ENCODE peak calls at places on chromosomes 11 and 22, in nine cellular contexts. One of them, this sample, is unnamed.

GRCh38 chr22:48808038-48808960 is 1019.4 kb downstream of the BRD1 start:
- DNase-seq in HFFc6: no peak
- DNase-seq in GM20000: no peak
- DNase-seq in prostate gland: no peak
- DNase-seq in MM.1S: no peak
- DNase-seq in A549: no peak
- DNase-seq in left ventricle myocardium inferior: no peak
- DNase-seq in CD8-positive, alpha-beta T cell: no peak
- DNase-seq in AG09309: no peak
- DNase-seq in this sample: no peak

GRCh38 chr11:102177974-102178631 is 67.9 kb downstream of the YAP1 start:
- DNase-seq in HFFc6: peak
- DNase-seq in GM20000: no peak
- DNase-seq in prostate gland: peak
- DNase-seq in MM.1S: no peak
- DNase-seq in A549: peak
- DNase-seq in left ventricle myocardium inferior: no peak
- DNase-seq in CD8-positive, alpha-beta T cell: no peak
- DNase-seq in AG09309: peak
- DNase-seq in this sample: no peak

GRCh38 chr22:33110562-33111163 is 52.5 kb upstream of the SYN3 start:
- DNase-seq in HFFc6: no peak
- DNase-seq in GM20000: no peak
- DNase-seq in prostate gland: no peak
- DNase-seq in MM.1S: no peak
- DNase-seq in A549: no peak
- DNase-seq in left ventricle myocardium inferior: no peak
- DNase-seq in CD8-positive, alpha-beta T cell: no peak
- DNase-seq in AG09309: no peak
- DNase-seq in this sample: no peak

GRCh38 chr22:48253573-48253972 is 1491.1 kb downstream of the TBC1D22A start:
- DNase-seq in HFFc6: no peak
- DNase-seq in GM20000: no peak
- DNase-seq in prostate gland: no peak
- DNase-seq in MM.1S: no peak
- DNase-seq in A549: no peak
- DNase-seq in left ventricle myocardium inferior: no peak
- DNase-seq in CD8-positive, alpha-beta T cell: no peak
- DNase-seq in AG09309: no peak
- DNase-seq in this sample: no peak

GRCh38 chr22:48147831-48148230 is 1385.4 kb downstream of the TBC1D22A start:
- DNase-seq in HFFc6: no peak
- DNase-seq in GM20000: no peak
- DNase-seq in prostate gland: no peak
- DNase-seq in MM.1S: no peak
- DNase-seq in A549: no peak
- DNase-seq in left ventricle myocardium inferior: no peak
- DNase-seq in CD8-positive, alpha-beta T cell: no peak
- DNase-seq in AG09309: no peak
- DNase-seq in this sample: no peak

GRCh38 chr11:25924586-25924985 is 407.3 kb upstream of the ANO3 start:
- DNase-seq in HFFc6: no peak
- DNase-seq in GM20000: no peak
- DNase-seq in prostate gland: no peak
- DNase-seq in MM.1S: no peak
- DNase-seq in A549: no peak
- DNase-seq in left ventricle myocardium inferior: no peak
- DNase-seq in CD8-positive, alpha-beta T cell: no peak
- DNase-seq in AG09309: no peak
- DNase-seq in this sample: no peak

GRCh38 chr11:94134651-94135512 is 6.2 kb downstream of the PANX1 start:
- DNase-seq in HFFc6: peak
- DNase-seq in GM20000: peak
- DNase-seq in prostate gland: no peak
- DNase-seq in MM.1S: no peak
- DNase-seq in A549: no peak
- DNase-seq in left ventricle myocardium inferior: peak
- DNase-seq in CD8-positive, alpha-beta T cell: no peak
- DNase-seq in AG09309: no peak
- DNase-seq in this sample: no peak

GRCh38 chr22:49209452-49210195 is 618.0 kb downstream of the BRD1 start:
- DNase-seq in HFFc6: no peak
- DNase-seq in GM20000: no peak
- DNase-seq in prostate gland: no peak
- DNase-seq in MM.1S: no peak
- DNase-seq in A549: no peak
- DNase-seq in left ventricle myocardium inferior: peak
- DNase-seq in CD8-positive, alpha-beta T cell: no peak
- DNase-seq in AG09309: no peak
- DNase-seq in this sample: no peak

GRCh38 chr11:100467821-100468508 is 219.1 kb upstream of the ARHGAP42 start:
- DNase-seq in HFFc6: no peak
- DNase-seq in GM20000: peak
- DNase-seq in prostate gland: no peak
- DNase-seq in MM.1S: no peak
- DNase-seq in A549: no peak
- DNase-seq in left ventricle myocardium inferior: no peak
- DNase-seq in CD8-positive, alpha-beta T cell: no peak
- DNase-seq in AG09309: no peak
- DNase-seq in this sample: peak

GRCh38 chr11:76793391-76793811 is 10.2 kb downstream of the TSKU start:
- DNase-seq in HFFc6: no peak
- DNase-seq in GM20000: no peak
- DNase-seq in prostate gland: no peak
- DNase-seq in MM.1S: no peak
- DNase-seq in A549: peak
- DNase-seq in left ventricle myocardium inferior: no peak
- DNase-seq in CD8-positive, alpha-beta T cell: no peak
- DNase-seq in AG09309: no peak
- DNase-seq in this sample: no peak

GRCh38 chr11:31199403-31199802 is 170.1 kb downstream of the DCDC1 start:
- DNase-seq in HFFc6: no peak
- DNase-seq in GM20000: no peak
- DNase-seq in prostate gland: no peak
- DNase-seq in MM.1S: no peak
- DNase-seq in A549: no peak
- DNase-seq in left ventricle myocardium inferior: no peak
- DNase-seq in CD8-positive, alpha-beta T cell: no peak
- DNase-seq in AG09309: no peak
- DNase-seq in this sample: no peak

GRCh38 chr11:117606807-117607206 is 190.2 kb downstream of the DSCAML1 start:
- DNase-seq in HFFc6: no peak
- DNase-seq in GM20000: peak
- DNase-seq in prostate gland: no peak
- DNase-seq in MM.1S: no peak
- DNase-seq in A549: no peak
- DNase-seq in left ventricle myocardium inferior: no peak
- DNase-seq in CD8-positive, alpha-beta T cell: no peak
- DNase-seq in AG09309: no peak
- DNase-seq in this sample: peak

GRCh38 chr11:70810131-70810530 is 411.8 kb downstream of the CTTN start:
- DNase-seq in HFFc6: no peak
- DNase-seq in GM20000: no peak
- DNase-seq in prostate gland: no peak
- DNase-seq in MM.1S: no peak
- DNase-seq in A549: no peak
- DNase-seq in left ventricle myocardium inferior: no peak
- DNase-seq in CD8-positive, alpha-beta T cell: no peak
- DNase-seq in AG09309: no peak
- DNase-seq in this sample: no peak

GRCh38 chr22:43796567-43796966 is 15.5 kb downstream of the EFCAB6 start:
- DNase-seq in HFFc6: peak
- DNase-seq in GM20000: no peak
- DNase-seq in prostate gland: no peak
- DNase-seq in MM.1S: no peak
- DNase-seq in A549: no peak
- DNase-seq in left ventricle myocardium inferior: no peak
- DNase-seq in CD8-positive, alpha-beta T cell: no peak
- DNase-seq in AG09309: peak
- DNase-seq in this sample: no peak

GRCh38 chr11:17014774-17015638 is 792 bp upstream of the PLEKHA7 start:
- DNase-seq in HFFc6: no peak
- DNase-seq in GM20000: peak
- DNase-seq in prostate gland: no peak
- DNase-seq in MM.1S: peak
- DNase-seq in A549: peak
- DNase-seq in left ventricle myocardium inferior: no peak
- DNase-seq in CD8-positive, alpha-beta T cell: no peak
- DNase-seq in AG09309: no peak
- DNase-seq in this sample: peak

GRCh38 chr11:890794-891600 is 19.6 kb downstream of the CHID1 start:
- DNase-seq in HFFc6: no peak
- DNase-seq in GM20000: no peak
- DNase-seq in prostate gland: no peak
- DNase-seq in MM.1S: no peak
- DNase-seq in A549: no peak
- DNase-seq in left ventricle myocardium inferior: no peak
- DNase-seq in CD8-positive, alpha-beta T cell: no peak
- DNase-seq in AG09309: no peak
- DNase-seq in this sample: no peak

GRCh38 chr11:129960216-129961214 is 42.1 kb downstream of the PRDM10 start:
- DNase-seq in HFFc6: peak
- DNase-seq in GM20000: peak
- DNase-seq in prostate gland: no peak
- DNase-seq in MM.1S: no peak
- DNase-seq in A549: peak
- DNase-seq in left ventricle myocardium inferior: no peak
- DNase-seq in CD8-positive, alpha-beta T cell: no peak
- DNase-seq in AG09309: peak
- DNase-seq in this sample: peak

GRCh38 chr11:3132831-3133455 is 32.2 kb downstream of the OSBPL5 start:
- DNase-seq in HFFc6: no peak
- DNase-seq in GM20000: no peak
- DNase-seq in prostate gland: no peak
- DNase-seq in MM.1S: no peak
- DNase-seq in A549: no peak
- DNase-seq in left ventricle myocardium inferior: peak
- DNase-seq in CD8-positive, alpha-beta T cell: no peak
- DNase-seq in AG09309: no peak
- DNase-seq in this sample: no peak

DNA sequence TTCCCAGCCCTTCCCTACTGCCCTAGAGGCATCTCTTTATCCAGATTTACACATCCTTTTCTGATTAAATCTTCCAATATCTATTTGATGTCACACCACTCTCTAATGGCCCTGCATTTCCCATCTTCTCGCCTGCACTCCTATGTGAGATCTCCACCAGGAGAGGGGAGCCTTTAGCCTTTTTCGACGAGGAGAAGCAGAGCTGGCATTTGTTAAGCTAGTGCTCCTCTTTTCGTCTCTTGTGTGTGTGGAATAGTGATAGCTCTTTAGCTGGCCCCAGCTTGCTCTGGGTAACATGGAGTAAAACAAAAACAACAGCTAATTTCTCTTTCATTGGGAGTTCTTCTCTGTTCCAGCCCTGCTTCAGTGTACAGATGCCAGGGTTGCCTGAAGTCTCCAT is 536.5 kb downstream of the NTM start:
- DNase-seq in HFFc6: no peak
- DNase-seq in GM20000: no peak
- DNase-seq in prostate gland: no peak
- DNase-seq in MM.1S: no peak
- DNase-seq in A549: no peak
- DNase-seq in left ventricle myocardium inferior: no peak
- DNase-seq in CD8-positive, alpha-beta T cell: no peak
- DNase-seq in AG09309: no peak
- DNase-seq in this sample: no peak
- TF ChIP-seq CTCF in HFFc6: peak
- TF ChIP-seq CTCF in GM20000: no peak
- TF ChIP-seq CTCF in prostate gland: no peak
- TF ChIP-seq CTCF in MM.1S: no peak
- TF ChIP-seq CTCF in A549: no peak
- TF ChIP-seq CTCF in left ventricle myocardium inferior: peak
- TF ChIP-seq CTCF in CD8-positive, alpha-beta T cell: no peak
- TF ChIP-seq CTCF in AG09309: peak
- TF ChIP-seq CTCF in this sample: no peak

GRCh38 chr22:27723150-27723549 is 78.4 kb downstream of the MN1 start:
- DNase-seq in HFFc6: no peak
- DNase-seq in GM20000: no peak
- DNase-seq in prostate gland: no peak
- DNase-seq in MM.1S: no peak
- DNase-seq in A549: no peak
- DNase-seq in left ventricle myocardium inferior: no peak
- DNase-seq in CD8-positive, alpha-beta T cell: no peak
- DNase-seq in AG09309: no peak
- DNase-seq in this sample: no peak
- TF ChIP-seq CTCF in HFFc6: peak
- TF ChIP-seq CTCF in GM20000: no peak
- TF ChIP-seq CTCF in prostate gland: no peak
- TF ChIP-seq CTCF in MM.1S: no peak
- TF ChIP-seq CTCF in A549: peak
- TF ChIP-seq CTCF in left ventricle myocardium inferior: peak
- TF ChIP-seq CTCF in CD8-positive, alpha-beta T cell: no peak
- TF ChIP-seq CTCF in AG09309: no peak
- TF ChIP-seq CTCF in this sample: no peak

GRCh38 chr11:112958670-112959069 is 2.5 kb upstream of the NCAM1 start:
- DNase-seq in HFFc6: peak
- DNase-seq in GM20000: no peak
- DNase-seq in prostate gland: no peak
- DNase-seq in MM.1S: no peak
- DNase-seq in A549: peak
- DNase-seq in left ventricle myocardium inferior: no peak
- DNase-seq in CD8-positive, alpha-beta T cell: no peak
- DNase-seq in AG09309: peak
- DNase-seq in this sample: no peak
- TF ChIP-seq CTCF in HFFc6: no peak
- TF ChIP-seq CTCF in GM20000: no peak
- TF ChIP-seq CTCF in prostate gland: no peak
- TF ChIP-seq CTCF in MM.1S: no peak
- TF ChIP-seq CTCF in A549: no peak
- TF ChIP-seq CTCF in left ventricle myocardium inferior: peak
- TF ChIP-seq CTCF in CD8-positive, alpha-beta T cell: no peak
- TF ChIP-seq CTCF in AG09309: peak
- TF ChIP-seq CTCF in this sample: no peak

GRCh38 chr11:32796425-32796824 is 2.0 kb upstream of the CCDC73 start:
- DNase-seq in HFFc6: no peak
- DNase-seq in GM20000: no peak
- DNase-seq in prostate gland: no peak
- DNase-seq in MM.1S: no peak
- DNase-seq in A549: no peak
- DNase-seq in left ventricle myocardium inferior: no peak
- DNase-seq in CD8-positive, alpha-beta T cell: no peak
- DNase-seq in AG09309: no peak
- DNase-seq in this sample: no peak

GRCh38 chr11:32790916-32791315 is 3.5 kb downstream of the CCDC73 start:
- DNase-seq in HFFc6: no peak
- DNase-seq in GM20000: no peak
- DNase-seq in prostate gland: no peak
- DNase-seq in MM.1S: no peak
- DNase-seq in A549: no peak
- DNase-seq in left ventricle myocardium inferior: no peak
- DNase-seq in CD8-positive, alpha-beta T cell: no peak
- DNase-seq in AG09309: no peak
- DNase-seq in this sample: no peak

GRCh38 chr11:32792111-32792947 is 2.1 kb downstream of the CCDC73 start:
- DNase-seq in HFFc6: no peak
- DNase-seq in GM20000: no peak
- DNase-seq in prostate gland: no peak
- DNase-seq in MM.1S: no peak
- DNase-seq in A549: no peak
- DNase-seq in left ventricle myocardium inferior: no peak
- DNase-seq in CD8-positive, alpha-beta T cell: no peak
- DNase-seq in AG09309: no peak
- DNase-seq in this sample: no peak

GRCh38 chr11:32794439-32794838 is at the start of gene CCDC73:
- DNase-seq in HFFc6: no peak
- DNase-seq in GM20000: no peak
- DNase-seq in prostate gland: no peak
- DNase-seq in MM.1S: no peak
- DNase-seq in A549: no peak
- DNase-seq in left ventricle myocardium inferior: no peak
- DNase-seq in CD8-positive, alpha-beta T cell: no peak
- DNase-seq in AG09309: no peak
- DNase-seq in this sample: no peak

GRCh38 chr11:32792948-32793475 is 1.4 kb downstream of the CCDC73 start:
- DNase-seq in HFFc6: no peak
- DNase-seq in GM20000: peak
- DNase-seq in prostate gland: peak
- DNase-seq in MM.1S: peak
- DNase-seq in A549: peak
- DNase-seq in left ventricle myocardium inferior: peak
- DNase-seq in CD8-positive, alpha-beta T cell: peak
- DNase-seq in AG09309: no peak
- DNase-seq in this sample: peak
- TF ChIP-seq CTCF in HFFc6: peak
- TF ChIP-seq CTCF in GM20000: peak
- TF ChIP-seq CTCF in prostate gland: peak
- TF ChIP-seq CTCF in MM.1S: peak
- TF ChIP-seq CTCF in A549: peak
- TF ChIP-seq CTCF in left ventricle myocardium inferior: peak
- TF ChIP-seq CTCF in CD8-positive, alpha-beta T cell: peak
- TF ChIP-seq CTCF in AG09309: peak
- TF ChIP-seq CTCF in this sample: peak